ENCODE peak calls at places on chromosomes 13 and 19, in nine cellular contexts. G is heart right ventricle, Z is hepatocyte, C is heart left ventricle, W is OCI-LY7, Y is aorta, D is GM23338, L is SK-N-SH, J is AG09309. H is an unnamed sample.

GRCh38 chr13:99376132-99376531 is 68.9 kb upstream of the GPR183 start:
- DNase-seq in C (no peak), Z (no peak), W (peak), G (no peak), D (no peak), L (no peak), Y (peak), J (no peak), H (no peak)

GRCh38 chr13:81917829-81918228 is 1576.9 kb upstream of the SPRY2 start:
- DNase-seq in D (peak), Z (no peak), W (no peak), J (no peak), G (no peak), C (no peak), L (no peak), Y (no peak), H (no peak)

GRCh38 chr19:38152461-38153379 is 71.3 kb downstream of the DPF1 start:
- DNase-seq in D (no peak), C (peak), G (peak), Z (no peak), J (no peak), Y (no peak), L (peak), W (no peak), H (no peak)

GRCh38 chr13:64767054-64767453 is 2463.1 kb downstream of the PCDH9 start:
- DNase-seq in G (no peak), J (no peak), D (no peak), L (no peak), C (no peak), W (no peak), Y (no peak), Z (no peak), H (no peak)

GRCh38 chr13:46668302-46668720 is 115.3 kb downstream of the LRCH1 start:
- DNase-seq in G (peak), Z (no peak), D (no peak), Y (peak), W (peak), J (peak), L (no peak), C (peak), H (no peak)

GRCh38 chr19:12065100-12065538 is 588 bp downstream of the ZNF844 start:
- DNase-seq in L (no peak), Z (peak), J (peak), D (peak), W (no peak), C (peak), Y (peak), G (no peak), H (no peak)

GRCh38 chr13:47822036-47822435 is 179.0 kb downstream of the SUCLA2 start:
- DNase-seq in J (no peak), D (no peak), G (no peak), L (no peak), Y (no peak), W (no peak), C (no peak), Z (no peak), H (no peak)

GRCh38 chr13:100100115-100100879 is 11.4 kb downstream of the PCCA start:
- DNase-seq in G (peak), D (no peak), Z (peak), L (no peak), W (no peak), J (no peak), C (peak), Y (no peak), H (no peak)

GRCh38 chr19:18109731-18110671 is 12.4 kb downstream of the MAST3 start:
- DNase-seq in G (no peak), L (peak), D (peak), W (no peak), J (no peak), Z (peak), C (peak), Y (peak), H (no peak)

GRCh38 chr19:18109363-18109730 is 11.8 kb downstream of the MAST3 start:
- DNase-seq in W (no peak), G (no peak), D (no peak), Z (peak), Y (no peak), C (no peak), J (no peak), L (no peak), H (no peak)

GRCh38 chr19:18110833-18111232 is 13.3 kb downstream of the MAST3 start:
- DNase-seq in L (no peak), J (no peak), Y (no peak), W (no peak), D (no peak), C (no peak), G (no peak), Z (no peak), H (no peak)

GRCh38 chr19:18107235-18108083 is 9.9 kb downstream of the MAST3 start:
- DNase-seq in D (no peak), G (no peak), C (no peak), J (no peak), Y (no peak), W (peak), Z (no peak), L (peak), H (no peak)

DNA sequence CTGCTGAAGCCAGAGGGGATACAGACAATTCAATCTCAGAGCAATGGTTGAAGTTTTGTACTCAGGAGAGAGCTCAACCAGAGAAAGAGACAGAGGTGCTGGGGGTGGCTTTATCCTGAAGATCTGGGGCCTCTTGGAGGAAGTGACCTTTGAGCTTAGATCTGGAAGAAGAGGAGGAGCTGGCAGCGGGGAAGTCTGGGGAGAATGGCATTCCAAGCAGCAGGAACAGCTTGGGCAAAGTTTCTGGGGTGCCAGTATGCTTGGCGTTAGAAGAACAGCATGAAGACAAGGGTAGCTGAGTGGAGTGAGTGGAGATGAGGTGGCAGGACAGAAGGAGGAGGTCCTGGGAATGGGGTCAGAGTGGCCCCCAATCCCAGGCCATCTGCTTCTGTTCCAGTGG is 11.3 kb downstream of the MAST3 start:
- DNase-seq in L (no peak), D (no peak), Y (no peak), C (no peak), W (no peak), G (no peak), Z (peak), J (no peak), H (no peak)
- H3K4me3 ChIP-seq in L (no peak), D (peak), Y (no peak), C (no peak), W (peak), G (no peak), Z (no peak), J (no peak), H (no peak)

GRCh38 chr19:55660404-55660803 is 5.6 kb downstream of the U2AF2 start:
- DNase-seq in Y (no peak), C (no peak), Z (no peak), L (no peak), W (no peak), G (no peak), D (no peak), J (no peak), H (no peak)
- H3K4me3 ChIP-seq in Y (no peak), C (no peak), Z (no peak), L (no peak), W (no peak), G (no peak), D (no peak), J (no peak), H (no peak)

DNA sequence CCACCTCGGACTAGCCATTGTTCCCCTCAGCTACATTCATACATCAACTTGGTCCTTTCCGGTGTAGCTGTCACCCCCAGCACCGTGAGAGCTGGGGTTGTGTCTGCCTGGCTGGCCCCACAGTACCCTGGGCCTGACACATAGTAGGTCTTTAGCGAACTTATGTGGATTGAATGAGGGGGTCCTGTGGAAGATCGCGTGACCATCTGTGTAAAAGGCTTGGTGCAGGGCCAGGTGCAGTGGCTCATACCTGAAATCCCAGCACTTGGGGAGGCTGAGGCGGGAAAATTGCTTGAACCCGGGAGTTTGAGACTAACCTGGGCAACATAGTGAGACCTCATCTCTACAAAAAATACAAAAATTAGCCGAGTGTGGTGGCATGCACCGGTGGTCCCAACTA is 2.0 kb downstream of the SMARCA4 start:
- DNase-seq in W (no peak), Z (no peak), D (no peak), J (no peak), Y (no peak), C (no peak), G (no peak), L (no peak), H (no peak)
- H3K4me3 ChIP-seq in W (peak), Z (no peak), D (peak), J (no peak), Y (no peak), C (no peak), G (no peak), L (no peak), H (peak)

GRCh38 chr13:104678161-104678560 is 1611.9 kb upstream of the SLC10A2 start:
- DNase-seq in Y (no peak), L (no peak), J (no peak), C (no peak), D (no peak), G (no peak), W (no peak), Z (no peak), H (no peak)
- H3K4me3 ChIP-seq in Y (no peak), L (no peak), J (no peak), C (no peak), D (no peak), G (no peak), W (no peak), Z (no peak), H (no peak)

DNA sequence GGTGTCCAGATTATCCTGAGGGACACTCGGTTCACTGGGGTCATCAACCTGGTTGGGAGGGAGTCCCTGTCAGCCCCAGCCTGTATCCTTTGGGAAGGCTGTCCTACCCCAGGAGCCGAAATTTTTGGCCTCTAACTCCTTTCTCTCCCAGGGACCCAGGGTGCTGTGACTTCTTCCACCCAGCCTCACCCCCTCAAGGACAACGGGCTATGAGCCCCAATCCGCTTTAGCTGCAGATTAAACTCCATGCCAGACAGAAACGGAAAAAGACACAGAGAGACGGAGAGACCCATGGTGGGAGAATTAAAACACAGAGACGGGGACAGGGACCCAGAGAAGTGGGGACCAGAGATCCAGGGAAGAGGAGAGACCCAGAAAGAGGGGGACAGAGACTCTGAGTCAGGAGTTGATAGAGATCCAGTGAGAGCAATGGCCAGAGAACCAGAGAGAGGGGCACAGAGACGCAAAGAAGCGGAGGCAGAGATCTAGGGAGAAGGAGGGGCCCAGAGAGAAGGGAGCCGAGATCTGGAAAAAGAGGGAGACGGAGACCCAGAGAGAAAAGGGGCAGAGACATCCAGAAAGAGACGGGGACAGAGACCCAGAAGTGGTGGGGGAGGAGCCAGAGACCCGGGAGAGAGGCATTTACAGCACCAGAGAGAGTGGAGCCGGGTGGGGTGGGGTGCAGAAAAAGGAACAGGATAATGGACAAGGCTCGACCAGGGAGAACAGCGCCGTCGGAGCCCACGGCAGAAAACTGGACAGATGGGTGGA is 703 bp downstream of the SLC17A7 start:
- DNase-seq in Y (no peak), J (no peak), D (no peak), W (no peak), Z (no peak), L (no peak), C (no peak), G (no peak), H (no peak)
- H3K4me3 ChIP-seq in Y (no peak), J (no peak), D (peak), W (no peak), Z (no peak), L (peak), C (peak), G (peak), H (no peak)

DNA sequence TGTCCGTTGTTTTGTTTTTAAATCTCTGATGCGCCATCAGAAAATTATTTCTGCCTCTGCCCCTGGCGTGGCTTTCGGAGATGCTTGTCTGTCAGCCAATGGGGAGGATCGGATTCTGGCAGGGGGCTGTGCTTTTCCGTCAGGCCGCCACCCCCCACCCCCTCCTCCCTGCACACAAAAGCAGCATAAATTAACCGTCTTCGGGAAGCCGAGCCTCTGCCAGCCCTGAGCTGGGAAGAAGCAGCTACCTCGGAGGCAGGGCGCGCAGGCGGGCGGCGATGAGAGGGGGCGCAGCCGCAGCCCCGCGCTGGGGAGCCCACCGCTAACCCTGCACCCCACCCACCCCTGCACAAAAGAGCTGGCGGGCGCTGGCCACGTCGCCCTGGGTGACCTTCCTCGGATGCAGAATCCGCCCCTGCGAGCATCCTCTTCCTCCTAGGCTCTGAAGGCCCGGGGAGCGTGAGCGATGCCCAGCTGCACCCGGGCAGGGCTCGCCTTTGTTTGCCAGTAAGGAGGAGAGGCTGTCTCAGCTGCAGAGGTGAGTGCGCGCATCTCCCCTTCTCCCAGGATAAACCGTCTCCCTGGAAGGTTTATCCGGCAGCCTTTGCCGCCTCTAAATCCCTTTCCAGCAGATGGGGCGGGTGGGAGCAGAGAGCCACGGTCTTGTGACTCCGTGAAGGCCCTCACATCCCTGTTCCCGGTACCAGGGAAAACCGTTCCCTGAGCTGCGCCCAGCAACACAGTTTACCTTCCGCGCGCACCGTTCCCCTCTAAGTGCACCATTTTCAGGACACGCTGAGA is at the start of gene ATCAY:
- DNase-seq in D (peak), Z (no peak), W (no peak), L (peak), C (no peak), G (no peak), J (no peak), Y (no peak), H (no peak)
- H3K4me3 ChIP-seq in D (peak), Z (no peak), W (no peak), L (peak), C (no peak), G (no peak), J (no peak), Y (no peak), H (no peak)

DNA sequence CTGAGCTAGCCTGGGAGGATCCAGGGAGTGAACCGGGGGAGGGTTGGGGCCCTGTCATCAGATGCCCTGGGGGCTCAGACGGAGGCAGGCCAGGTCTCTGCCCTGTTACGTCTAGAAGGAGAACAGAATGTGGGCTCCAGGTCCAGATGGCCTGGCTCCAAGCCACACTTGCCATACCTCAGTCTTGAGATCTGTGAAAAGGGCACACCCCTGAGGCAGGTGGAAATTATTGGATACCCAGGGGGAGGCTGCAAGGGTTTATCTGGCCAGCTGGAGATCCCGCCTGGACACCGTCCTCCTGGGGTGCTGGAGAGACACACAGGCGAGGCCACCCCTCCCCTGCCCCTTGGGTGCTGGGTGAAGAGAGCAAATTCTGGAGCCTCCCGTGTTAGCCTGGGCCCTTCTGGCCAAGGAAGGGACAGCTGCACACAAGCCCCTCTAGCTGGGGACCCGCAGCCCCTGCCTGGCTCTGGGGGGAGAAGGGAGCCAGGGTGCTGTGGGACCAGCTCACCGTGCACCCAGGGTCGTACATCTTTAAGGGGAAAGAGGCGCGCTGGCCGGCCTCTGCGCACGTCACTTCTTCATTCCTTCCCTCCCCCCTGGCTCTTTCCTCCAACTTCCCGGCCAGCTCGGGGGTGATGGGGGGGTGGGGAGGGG is 808 bp upstream of the NFIC start:
- DNase-seq in G (peak), Z (no peak), D (no peak), W (no peak), Y (peak), L (peak), C (peak), J (no peak), H (no peak)
- H3K4me3 ChIP-seq in G (peak), Z (peak), D (peak), W (no peak), Y (peak), L (peak), C (peak), J (peak), H (no peak)